ENCODE peak calls at places on chromosomes 3 and 15, in four cellular contexts. One of them, this sample, is unnamed.
A peak's percentile ranks its signal among the peaks of the same experiment; 100 is the strongest.

GRCh38 chr3:61040618-61041017 is 210.6 kb downstream of the FHIT start:
- DNase-seq in SK-MEL-5: no peak
- DNase-seq in mucosa of gallbladder: no peak
- DNase-seq in GM12865: no peak
- DNase-seq in this sample: no peak

GRCh38 chr15:70625438-70625837 is 137.9 kb downstream of the UACA start:
- DNase-seq in mucosa of gallbladder: no peak
- DNase-seq in SK-MEL-5: no peak
- DNase-seq in GM12865: peak; percentile 35
- DNase-seq in this sample: no peak

GRCh38 chr15:55884223-55884622 is 109.2 kb downstream of the NEDD4 start:
- DNase-seq in GM12865: no peak
- DNase-seq in mucosa of gallbladder: no peak
- DNase-seq in SK-MEL-5: no peak
- DNase-seq in this sample: no peak

GRCh38 chr15:39914977-39915376 is 5.1 kb downstream of the GPR176 start:
- DNase-seq in GM12865: no peak
- DNase-seq in mucosa of gallbladder: no peak
- DNase-seq in SK-MEL-5: no peak
- DNase-seq in this sample: no peak

GRCh38 chr3:48931944-48932580 is 13.4 kb downstream of the ARIH2 start:
- DNase-seq in mucosa of gallbladder: no peak
- DNase-seq in SK-MEL-5: peak; percentile 80
- DNase-seq in GM12865: no peak
- DNase-seq in this sample: no peak

GRCh38 chr15:81111510-81112375 is 22.3 kb upstream of the CFAP161 start:
- DNase-seq in mucosa of gallbladder: no peak
- DNase-seq in SK-MEL-5: no peak
- DNase-seq in GM12865: peak; percentile 77
- DNase-seq in this sample: no peak

GRCh38 chr15:81758789-81759188 is 287.0 kb downstream of the MEX3B start:
- DNase-seq in GM12865: no peak
- DNase-seq in SK-MEL-5: no peak
- DNase-seq in mucosa of gallbladder: no peak
- DNase-seq in this sample: no peak

GRCh38 chr3:138686771-138687221 is 78.2 kb downstream of the FAIM start:
- DNase-seq in mucosa of gallbladder: no peak
- DNase-seq in GM12865: peak; percentile 90
- DNase-seq in SK-MEL-5: no peak
- DNase-seq in this sample: no peak

GRCh38 chr3:79817224-79817623 is 49.4 kb upstream of the ROBO1 start:
- DNase-seq in GM12865: no peak
- DNase-seq in SK-MEL-5: no peak
- DNase-seq in mucosa of gallbladder: no peak
- DNase-seq in this sample: no peak

GRCh38 chr3:138329127-138329983 is at the start of gene NME9:
- DNase-seq in SK-MEL-5: peak; percentile 95
- DNase-seq in mucosa of gallbladder: peak; percentile 89
- DNase-seq in GM12865: peak; percentile 73
- DNase-seq in this sample: peak; percentile 92

GRCh38 chr3:112395166-112395894 is 62.4 kb downstream of the CD200 start:
- DNase-seq in mucosa of gallbladder: no peak
- DNase-seq in GM12865: no peak
- DNase-seq in SK-MEL-5: no peak
- DNase-seq in this sample: no peak

GRCh38 chr15:60442763-60443162 is 36.2 kb downstream of the ICE2 start:
- DNase-seq in SK-MEL-5: peak; percentile 27
- DNase-seq in GM12865: no peak
- DNase-seq in mucosa of gallbladder: no peak
- DNase-seq in this sample: no peak

GRCh38 chr15:82901114-82901805 is 51.3 kb downstream of the HOMER2 start:
- DNase-seq in GM12865: no peak
- DNase-seq in SK-MEL-5: no peak
- DNase-seq in mucosa of gallbladder: no peak
- DNase-seq in this sample: no peak

This sample was measured in anterior cingulate cortex.